ENCODE peak calls at places on chromosomes 7 and 10, in six cellular contexts. Q is SJSA1; N is mammary epithelial cell; D is dermis microvascular lymphatic vessel endothelial cell; U is CD8-positive, alpha-beta T cell; B is RPMI8226. J is an unnamed sample.

GRCh38 chr7:130141161-130141857 is 63.9 kb downstream of the TMEM209 start:
- DNase-seq in Q (no peak), N (no peak), D (peak; percentile 25), U (peak; percentile 47), B (no peak), J (peak; percentile 29)

GRCh38 chr7:39714447-39715091 is 91.2 kb downstream of the RALA start:
- DNase-seq in Q (no peak), N (no peak), D (no peak), U (no peak), B (no peak), J (no peak)

GRCh38 chr10:116708877-116709276 is 33.5 kb downstream of the HSPA12A start:
- DNase-seq in Q (no peak), N (no peak), D (no peak), U (no peak), B (no peak), J (no peak)

GRCh38 chr10:63376560-63377304 is 89.0 kb downstream of the JMJD1C start:
- DNase-seq in Q (no peak), N (peak; percentile 61), D (peak; percentile 20), U (no peak), B (no peak), J (no peak)

GRCh38 chr10:47123889-47124288 is 176.1 kb upstream of the GDF10 start:
- DNase-seq in Q (no peak), N (no peak), D (no peak), U (no peak), B (no peak), J (no peak)

GRCh38 chr10:12512292-12513002 is 163.1 kb downstream of the CAMK1D start:
- DNase-seq in Q (no peak), N (no peak), D (no peak), U (no peak), B (no peak), J (peak; percentile 90)

GRCh38 chr10:113515521-113516045 is 37.3 kb upstream of the HABP2 start:
- DNase-seq in Q (peak; percentile 9), N (no peak), D (no peak), U (no peak), B (no peak), J (no peak)

GRCh38 chr7:74544706-74545469 is 91.2 kb downstream of the GTF2IRD1 start:
- DNase-seq in Q (no peak), N (peak; percentile 23), D (peak; percentile 15), U (peak; percentile 14), B (peak; percentile 87), J (no peak)

GRCh38 chr10:120456626-120457430 is at the start of gene PLPP4:
- DNase-seq in Q (peak; percentile 66), N (peak; percentile 22), D (no peak), U (no peak), B (peak; percentile 54), J (peak; percentile 55)

GRCh38 chr7:82410461-82410860 is 33.1 kb downstream of the CACNA2D1 start:
- DNase-seq in Q (no peak), N (peak; percentile 53), D (no peak), U (no peak), B (no peak), J (peak; percentile 64)

GRCh38 chr7:66669088-66669487 is 40.4 kb downstream of the KCTD7 start:
- DNase-seq in Q (no peak), N (no peak), D (no peak), U (no peak), B (no peak), J (no peak)

GRCh38 chr10:73877533-73878160 is 3.3 kb upstream of the CAMK2G start:
- DNase-seq in Q (no peak), N (no peak), D (no peak), U (no peak), B (no peak), J (no peak)

GRCh38 chr10:34637419-34637911 is 177.6 kb downstream of the PARD3 start:
- DNase-seq in Q (peak; percentile 55), N (peak; percentile 18), D (peak; percentile 10), U (peak; percentile 66), B (peak; percentile 69), J (no peak)

GRCh38 chr10:115029452-115030375 is 63.5 kb upstream of the ATRNL1 start:
- DNase-seq in Q (no peak), N (no peak), D (no peak), U (no peak), B (no peak), J (no peak)

GRCh38 chr10:79071535-79071923 is 2.8 kb downstream of the ZMIZ1 start:
- DNase-seq in Q (no peak), N (no peak), D (no peak), U (no peak), B (no peak), J (no peak)

GRCh38 chr10:6877351-6878066 is 297.4 kb upstream of the PRKCQ start:
- DNase-seq in Q (no peak), N (no peak), D (no peak), U (no peak), B (no peak), J (no peak)

GRCh38 chr10:70191906-70192305 is 21.6 kb upstream of the SAR1A start:
- DNase-seq in Q (peak; percentile 50), N (peak; percentile 66), D (no peak), U (no peak), B (no peak), J (no peak)

GRCh38 chr10:3747984-3748383 is 37.0 kb downstream of the KLF6 start:
- DNase-seq in Q (no peak), N (no peak), D (peak; percentile 94), U (no peak), B (no peak), J (no peak)

GRCh38 chr7:30925117-30925516 is 13.5 kb downstream of the AQP1 start:
- DNase-seq in Q (no peak), N (no peak), D (no peak), U (no peak), B (no peak), J (no peak)

GRCh38 chr7:107593025-107593410 is 13.0 kb downstream of the BCAP29 start:
- DNase-seq in Q (no peak), N (no peak), D (no peak), U (no peak), B (no peak), J (no peak)

GRCh38 chr10:35043796-35044344 is 46.3 kb downstream of the CUL2 start:
- DNase-seq in Q (no peak), N (no peak), D (no peak), U (no peak), B (no peak), J (no peak)

GRCh38 chr10:126278846-126279245 is 109.4 kb downstream of the ADAM12 start:
- DNase-seq in Q (no peak), N (no peak), D (no peak), U (no peak), B (no peak), J (no peak)

GRCh38 chr7:39413866-39414668 is 152.1 kb upstream of the YAE1 start:
- DNase-seq in Q (peak; percentile 65), N (peak; percentile 17), D (no peak), U (peak; percentile 38), B (peak; percentile 67), J (no peak)

GRCh38 chr7:99195867-99196266 is 12.0 kb downstream of the KPNA7 start:
- DNase-seq in Q (no peak), N (peak; percentile 23), D (no peak), U (no peak), B (no peak), J (no peak)

GRCh38 chr10:133474833-133475734 is 21.3 kb downstream of the SCART1 start:
- DNase-seq in Q (no peak), N (no peak), D (no peak), U (peak; percentile 39), B (no peak), J (no peak)

GRCh38 chr10:125370578-125370977 is 210.2 kb upstream of the CTBP2 start:
- DNase-seq in Q (no peak), N (no peak), D (no peak), U (no peak), B (peak; percentile 20), J (no peak)

GRCh38 chr10:113132651-113133088 is 182.6 kb downstream of the TCF7L2 start:
- DNase-seq in Q (peak; percentile 33), N (no peak), D (no peak), U (no peak), B (no peak), J (no peak)

GRCh38 chr10:125037145-125037544 is 95.2 kb downstream of the ZRANB1 start:
- DNase-seq in Q (peak; percentile 48), N (peak; percentile 86), D (no peak), U (no peak), B (no peak), J (no peak)

GRCh38 chr7:50446542-50446960 is 3.6 kb downstream of the FIGNL1 start:
- DNase-seq in Q (no peak), N (peak; percentile 99), D (peak; percentile 39), U (no peak), B (no peak), J (no peak)

GRCh38 chr10:92110039-92110794 is 180.7 kb downstream of the CPEB3 start:
- DNase-seq in Q (peak; percentile 35), N (peak; percentile 27), D (no peak), U (no peak), B (no peak), J (no peak)

GRCh38 chr7:19122018-19122588 is 4.7 kb upstream of the TWIST1 start:
- DNase-seq in Q (peak; percentile 72), N (peak; percentile 36), D (peak; percentile 25), U (no peak), B (peak; percentile 24), J (no peak)

GRCh38 chr7:12942599-12942998 is 255.2 kb downstream of the ARL4A start:
- DNase-seq in Q (no peak), N (no peak), D (no peak), U (no peak), B (no peak), J (peak; percentile 42)

GRCh38 chr10:23994459-23995046 is 214.4 kb upstream of the KIAA1217 start:
- DNase-seq in Q (peak; percentile 30), N (peak; percentile 25), D (peak; percentile 45), U (no peak), B (peak; percentile 69), J (no peak)

GRCh38 chr10:14837003-14837755 is 658 bp downstream of the CDNF start:
- DNase-seq in Q (no peak), N (peak; percentile 40), D (no peak), U (no peak), B (no peak), J (no peak)

GRCh38 chr10:71627956-71628355 is 91.6 kb downstream of the C10orf105 start:
- DNase-seq in Q (no peak), N (no peak), D (no peak), U (no peak), B (no peak), J (no peak)

J was measured in NCI-H510A.